ENCODE peak calls at places on chromosomes 6 and 20, in six cellular contexts. O is RWPE1, J is ovary, R is caudate nucleus, K is adrenal gland, S is SW 1271. W is an unnamed sample.

GRCh38 chr6:46491789-46492547 is 719 bp upstream of the RCAN2 start:
- DNase-seq in O (peak), J (peak), R (peak), K (peak), S (peak), W (no peak)

GRCh38 chr6:73511796-73512195 is 9.0 kb downstream of the EEF1A1 start:
- DNase-seq in O (no peak), J (no peak), R (no peak), K (no peak), S (no peak), W (no peak)

GRCh38 chr6:34138924-34139323 is 7.0 kb downstream of the GRM4 start:
- DNase-seq in O (no peak), J (no peak), R (no peak), K (no peak), S (no peak), W (no peak)

GRCh38 chr6:47137073-47137472 is 94.9 kb upstream of the ADGRF1 start:
- DNase-seq in O (no peak), J (no peak), R (no peak), K (no peak), S (no peak), W (no peak)

GRCh38 chr20:33332905-33333456 is 50.0 kb downstream of the BPIFB1 start:
- DNase-seq in O (no peak), J (no peak), R (no peak), K (no peak), S (no peak), W (no peak)

GRCh38 chr6:1762203-1762602 is 152.5 kb downstream of the FOXC1 start:
- DNase-seq in O (no peak), J (no peak), R (peak), K (no peak), S (no peak), W (no peak)

GRCh38 chr20:50561379-50562078 is 51.3 kb downstream of the PTPN1 start:
- DNase-seq in O (peak), J (peak), R (peak), K (peak), S (peak), W (no peak)

GRCh38 chr6:77231438-77232305 is 231.6 kb downstream of the HTR1B start:
- DNase-seq in O (no peak), J (no peak), R (no peak), K (no peak), S (no peak), W (no peak)

GRCh38 chr6:11366183-11366933 is 133.9 kb upstream of the NEDD9 start:
- DNase-seq in O (no peak), J (no peak), R (no peak), K (no peak), S (no peak), W (no peak)

GRCh38 chr6:107353773-107354382 is 105.5 kb downstream of the PDSS2 start:
- DNase-seq in O (no peak), J (no peak), R (no peak), K (no peak), S (no peak), W (no peak)

GRCh38 chr20:19071442-19071717 is 141.1 kb upstream of the SLC24A3 start:
- DNase-seq in O (no peak), J (no peak), R (no peak), K (no peak), S (no peak), W (no peak)

W was measured in AML-193.